ENCODE peak calls at places on chromosomes 2 and 18, in ten cellular contexts. O is cardiac muscle cell; Q is foreskin keratinocyte; N is anterior cingulate cortex; S is suprapubic skin; U is MV-4-11; R is non-pigmented ciliary epithelial cell; J is body of pancreas; H is GM12865; A is naive thymus-derived CD4-positive, alpha-beta T cell. D is an unnamed sample.
A peak's percentile ranks its signal among the peaks of the same experiment; 100 is the strongest.

GRCh38 chr2:219912530-219912929 is 285.1 kb downstream of the SLC4A3 start:
- DNase-seq in O (peak; percentile 17), Q (peak; percentile 48), N (peak; percentile 1), S (no peak), U (no peak), R (peak; percentile 3), J (peak; percentile 6), H (no peak), A (no peak), D (no peak)

GRCh38 chr2:162712598-162712997 is 126.0 kb downstream of the KCNH7 start:
- DNase-seq in O (no peak), Q (no peak), N (no peak), S (no peak), U (no peak), R (no peak), J (no peak), H (peak; percentile 26), A (no peak), D (no peak)

GRCh38 chr2:9201185-9201891 is 5.3 kb upstream of the ASAP2 start:
- DNase-seq in O (peak; percentile 91), Q (peak; percentile 55), N (no peak), S (no peak), U (no peak), R (peak; percentile 63), J (no peak), H (no peak), A (no peak), D (no peak)

GRCh38 chr18:731185-731584 is 18.8 kb upstream of the ENOSF1 start:
- DNase-seq in O (no peak), Q (no peak), N (no peak), S (no peak), U (no peak), R (no peak), J (no peak), H (no peak), A (no peak), D (no peak)

GRCh38 chr2:84888401-84889276 is 7.8 kb upstream of the TRABD2A start:
- DNase-seq in O (peak; percentile 76), Q (peak; percentile 69), N (no peak), S (no peak), U (peak; percentile 100), R (no peak), J (no peak), H (peak; percentile 83), A (peak; percentile 46), D (peak; percentile 60)

GRCh38 chr18:46343940-46344372 is 239.8 kb downstream of the HAUS1 start:
- DNase-seq in O (no peak), Q (peak; percentile 56), N (no peak), S (no peak), U (peak; percentile 11), R (no peak), J (no peak), H (peak; percentile 81), A (peak; percentile 59), D (peak; percentile 54)

GRCh38 chr2:170324640-170325046 is 146.7 kb downstream of the MYO3B start:
- DNase-seq in O (peak; percentile 57), Q (peak; percentile 38), N (no peak), S (no peak), U (peak; percentile 36), R (peak; percentile 13), J (peak; percentile 22), H (peak; percentile 56), A (peak; percentile 32), D (peak; percentile 23)

GRCh38 chr2:27281442-27281841 is 787 bp upstream of the TRIM54 start:
- DNase-seq in O (no peak), Q (no peak), N (no peak), S (no peak), U (no peak), R (no peak), J (no peak), H (no peak), A (no peak), D (no peak)

GRCh38 chr2:25481381-25482310 is 139.9 kb upstream of the DNMT3A start:
- DNase-seq in O (peak; percentile 38), Q (peak; percentile 70), N (no peak), S (no peak), U (no peak), R (no peak), J (no peak), H (no peak), A (no peak), D (no peak)

D was measured in stimulated activated CD4-positive, alpha-beta T cell treated with anti-CD3 and anti-CD28 coated beads, Interleukin-1b, Interleukin-23, amount 100 ng/mL, for 48 hours.